ENCODE peak calls at places on chromosomes 2 and 18, in six cellular contexts. One of them, this sample, is unnamed.
A peak's percentile ranks its signal among the peaks of the same experiment; 100 is the strongest.

GRCh38 chr2:205546417-205546816 is 135.9 kb upstream of the NRP2 start:
- DNase-seq in GM13977: no peak
- DNase-seq in AG10803: no peak
- DNase-seq in transverse colon: no peak
- DNase-seq in neural crest cell: no peak
- DNase-seq in B cell: no peak
- DNase-seq in this sample: no peak

GRCh38 chr2:241804326-241805276 is 4.4 kb upstream of the NEU4 start:
- DNase-seq in B cell: no peak
- DNase-seq in AG10803: peak; percentile 8
- DNase-seq in transverse colon: no peak
- DNase-seq in neural crest cell: no peak
- DNase-seq in GM13977: peak; percentile 58
- DNase-seq in this sample: peak; percentile 78

GRCh38 chr2:169732583-169733358 is 861 bp upstream of the KLHL23 start:
- DNase-seq in B cell: no peak
- DNase-seq in GM13977: no peak
- DNase-seq in AG10803: no peak
- DNase-seq in transverse colon: no peak
- DNase-seq in neural crest cell: no peak
- DNase-seq in this sample: no peak

GRCh38 chr2:95060446-95061118 is 35.1 kb downstream of the MAL start:
- DNase-seq in transverse colon: no peak
- DNase-seq in GM13977: no peak
- DNase-seq in AG10803: no peak
- DNase-seq in B cell: no peak
- DNase-seq in neural crest cell: no peak
- DNase-seq in this sample: no peak

GRCh38 chr18:10304853-10305252 is 149.6 kb upstream of the APCDD1 start:
- DNase-seq in transverse colon: no peak
- DNase-seq in B cell: no peak
- DNase-seq in neural crest cell: no peak
- DNase-seq in AG10803: peak; percentile 95
- DNase-seq in GM13977: no peak
- DNase-seq in this sample: no peak

GRCh38 chr2:121881950-121882349 is 126.5 kb downstream of the TSN start:
- DNase-seq in GM13977: no peak
- DNase-seq in transverse colon: no peak
- DNase-seq in B cell: no peak
- DNase-seq in AG10803: no peak
- DNase-seq in neural crest cell: no peak
- DNase-seq in this sample: no peak

GRCh38 chr2:39140322-39140847 is 19.5 kb upstream of the SOS1 start:
- DNase-seq in transverse colon: no peak
- DNase-seq in GM13977: no peak
- DNase-seq in neural crest cell: no peak
- DNase-seq in B cell: no peak
- DNase-seq in AG10803: no peak
- DNase-seq in this sample: no peak

GRCh38 chr2:181613241-181613640 is 43.7 kb downstream of the CERKL start:
- DNase-seq in neural crest cell: no peak
- DNase-seq in GM13977: no peak
- DNase-seq in AG10803: no peak
- DNase-seq in transverse colon: no peak
- DNase-seq in B cell: no peak
- DNase-seq in this sample: no peak

GRCh38 chr2:33673937-33674336 is 74.8 kb upstream of the FAM98A start:
- DNase-seq in GM13977: peak; percentile 12
- DNase-seq in B cell: no peak
- DNase-seq in AG10803: peak; percentile 1
- DNase-seq in neural crest cell: no peak
- DNase-seq in transverse colon: no peak
- DNase-seq in this sample: no peak

GRCh38 chr2:20438334-20439192 is 8.3 kb upstream of the RHOB start:
- DNase-seq in GM13977: no peak
- DNase-seq in neural crest cell: no peak
- DNase-seq in AG10803: peak; percentile 65
- DNase-seq in B cell: no peak
- DNase-seq in transverse colon: peak; percentile 57
- DNase-seq in this sample: no peak

GRCh38 chr18:62672600-62672999 is 42.7 kb upstream of the PHLPP1 start:
- DNase-seq in GM13977: no peak
- DNase-seq in AG10803: no peak
- DNase-seq in B cell: no peak
- DNase-seq in neural crest cell: no peak
- DNase-seq in transverse colon: no peak
- DNase-seq in this sample: no peak

GRCh38 chr2:105780606-105781005 is 35.9 kb downstream of the NCK2 start:
- DNase-seq in neural crest cell: no peak
- DNase-seq in AG10803: no peak
- DNase-seq in transverse colon: no peak
- DNase-seq in B cell: no peak
- DNase-seq in GM13977: no peak
- DNase-seq in this sample: no peak

GRCh38 chr2:11540148-11540995 is 6.5 kb downstream of the GREB1 start:
- DNase-seq in GM13977: no peak
- DNase-seq in AG10803: no peak
- DNase-seq in transverse colon: no peak
- DNase-seq in neural crest cell: no peak
- DNase-seq in B cell: no peak
- DNase-seq in this sample: no peak

GRCh38 chr2:74371421-74371820 is 8.7 kb downstream of the DCTN1 start:
- DNase-seq in transverse colon: no peak
- DNase-seq in B cell: peak; percentile 15
- DNase-seq in GM13977: no peak
- DNase-seq in AG10803: no peak
- DNase-seq in neural crest cell: no peak
- DNase-seq in this sample: no peak

GRCh38 chr2:9750224-9751215 is 92.8 kb upstream of the TAF1B start:
- DNase-seq in B cell: no peak
- DNase-seq in GM13977: peak; percentile 48
- DNase-seq in transverse colon: no peak
- DNase-seq in AG10803: no peak
- DNase-seq in neural crest cell: no peak
- DNase-seq in this sample: no peak

GRCh38 chr2:59884166-59884565 is 669.3 kb downstream of the BCL11A start:
- DNase-seq in transverse colon: no peak
- DNase-seq in neural crest cell: no peak
- DNase-seq in B cell: no peak
- DNase-seq in GM13977: no peak
- DNase-seq in AG10803: no peak
- DNase-seq in this sample: no peak

GRCh38 chr2:192499476-192499875 is 304.7 kb upstream of the TMEFF2 start:
- DNase-seq in B cell: no peak
- DNase-seq in transverse colon: no peak
- DNase-seq in neural crest cell: no peak
- DNase-seq in GM13977: no peak
- DNase-seq in AG10803: no peak
- DNase-seq in this sample: peak; percentile 13

GRCh38 chr2:24349097-24349496 is 11.2 kb downstream of the ITSN2 start:
- DNase-seq in AG10803: no peak
- DNase-seq in GM13977: no peak
- DNase-seq in B cell: no peak
- DNase-seq in neural crest cell: no peak
- DNase-seq in transverse colon: no peak
- DNase-seq in this sample: no peak

GRCh38 chr2:238761802-238762373 is 86.0 kb upstream of the TWIST2 start:
- DNase-seq in transverse colon: no peak
- DNase-seq in AG10803: peak; percentile 34
- DNase-seq in neural crest cell: no peak
- DNase-seq in GM13977: no peak
- DNase-seq in B cell: no peak
- DNase-seq in this sample: no peak

GRCh38 chr2:39128919-39129391 is 8.1 kb upstream of the SOS1 start:
- DNase-seq in B cell: peak; percentile 78
- DNase-seq in GM13977: no peak
- DNase-seq in neural crest cell: no peak
- DNase-seq in transverse colon: peak; percentile 42
- DNase-seq in AG10803: no peak
- DNase-seq in this sample: no peak

GRCh38 chr18:48534364-48534763 is 4.5 kb upstream of the CTIF start:
- DNase-seq in B cell: no peak
- DNase-seq in GM13977: no peak
- DNase-seq in transverse colon: no peak
- DNase-seq in AG10803: peak; percentile 59
- DNase-seq in neural crest cell: no peak
- DNase-seq in this sample: no peak

DNA sequence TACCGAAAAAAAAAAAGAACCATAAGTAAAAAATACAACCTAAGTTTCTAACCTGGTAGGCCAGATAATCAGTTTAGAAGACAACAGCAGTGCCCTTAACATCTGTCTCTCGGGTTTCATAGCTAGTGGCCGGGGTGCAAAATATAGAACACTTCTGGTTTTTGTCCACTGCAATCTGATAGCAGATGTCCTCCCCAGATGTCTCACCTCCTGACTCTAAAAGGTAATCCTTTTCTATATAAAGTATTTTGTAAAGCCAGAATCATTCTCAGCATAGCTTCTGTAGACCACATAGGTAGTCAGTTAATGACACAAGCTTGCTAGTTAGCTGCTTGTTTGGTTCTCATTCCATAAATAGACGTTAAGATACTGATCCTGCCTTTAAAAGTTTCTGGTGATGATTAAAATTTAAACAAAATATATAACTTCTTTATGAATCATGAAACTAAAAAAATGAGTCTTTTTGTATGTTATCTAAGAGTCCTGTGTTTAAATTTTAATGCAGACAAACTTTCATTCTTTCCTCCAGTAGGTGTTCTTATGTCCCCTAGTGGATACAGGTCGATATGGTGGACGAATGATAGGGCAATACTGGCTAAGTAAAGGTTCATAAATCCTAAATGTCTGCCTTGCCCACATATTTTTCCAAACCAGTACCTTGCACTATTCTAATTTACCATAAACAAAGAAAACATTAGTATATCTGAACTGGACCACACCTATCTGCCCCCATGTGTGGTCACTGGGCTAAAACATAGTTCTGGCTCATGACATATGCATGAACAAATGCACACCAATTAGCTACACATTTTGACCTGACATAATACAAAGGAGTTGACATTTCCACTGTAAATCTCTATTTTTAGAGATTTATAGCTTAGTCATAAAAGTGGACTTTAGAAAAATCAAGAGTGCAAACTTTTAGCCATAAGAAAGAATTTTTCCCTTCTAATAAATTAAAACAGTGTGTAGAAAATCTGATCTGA is 171.0 kb downstream of the SRBD1 start:
- DNase-seq in AG10803: peak; percentile 53
- DNase-seq in B cell: no peak
- DNase-seq in GM13977: peak; percentile 11
- DNase-seq in neural crest cell: no peak
- DNase-seq in transverse colon: no peak
- DNase-seq in this sample: no peak
- TF ChIP-seq CTCF in AG10803: peak; percentile 35
- TF ChIP-seq CTCF in B cell: no peak
- TF ChIP-seq CTCF in GM13977: peak; percentile 22
- TF ChIP-seq CTCF in neural crest cell: no peak
- TF ChIP-seq CTCF in transverse colon: no peak
- TF ChIP-seq CTCF in this sample: peak; percentile 45

GRCh38 chr2:219352448-219353023 is 20.0 kb upstream of the RESP18 start:
- DNase-seq in transverse colon: peak; percentile 73
- DNase-seq in neural crest cell: peak; percentile 77
- DNase-seq in GM13977: peak; percentile 76
- DNase-seq in AG10803: peak; percentile 51
- DNase-seq in B cell: peak; percentile 54
- DNase-seq in this sample: peak; percentile 84
- TF ChIP-seq CTCF in transverse colon: peak; percentile 60
- TF ChIP-seq CTCF in neural crest cell: peak; percentile 69
- TF ChIP-seq CTCF in GM13977: peak; percentile 72
- TF ChIP-seq CTCF in AG10803: peak; percentile 70
- TF ChIP-seq CTCF in B cell: peak; percentile 72
- TF ChIP-seq CTCF in this sample: peak; percentile 84

DNA sequence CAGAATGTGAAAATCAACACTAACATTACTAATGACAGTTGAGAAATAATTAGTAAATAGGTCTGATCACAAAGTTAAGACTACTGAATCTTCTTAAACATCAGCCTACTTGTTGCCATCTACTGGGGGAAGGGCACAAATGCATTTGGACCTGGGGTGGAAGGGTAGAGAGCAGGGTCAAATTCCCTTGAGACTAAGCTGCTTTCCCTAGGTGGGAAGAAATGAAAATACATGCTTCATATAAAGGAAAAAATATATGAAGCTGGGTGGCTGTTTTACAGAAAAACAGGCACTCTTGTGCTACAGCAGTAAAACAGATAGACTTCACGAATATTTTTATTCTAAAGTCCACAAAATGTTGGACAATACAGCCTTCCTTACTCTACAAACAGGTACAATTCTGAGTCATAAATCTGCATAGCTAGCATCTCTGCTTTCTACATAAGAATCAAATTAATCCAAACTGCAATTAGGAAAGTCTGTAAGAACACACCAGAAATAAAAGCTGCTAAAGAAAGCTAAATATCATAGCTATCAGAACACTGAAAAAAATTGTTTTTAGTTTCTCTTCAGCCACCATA is 10.9 kb downstream of the TRIP12 start:
- DNase-seq in AG10803: no peak
- DNase-seq in GM13977: peak; percentile 36
- DNase-seq in B cell: peak; percentile 40
- DNase-seq in transverse colon: no peak
- DNase-seq in neural crest cell: no peak
- DNase-seq in this sample: no peak
- TF ChIP-seq CTCF in AG10803: peak; percentile 25
- TF ChIP-seq CTCF in GM13977: peak; percentile 57
- TF ChIP-seq CTCF in B cell: peak; percentile 71
- TF ChIP-seq CTCF in transverse colon: no peak
- TF ChIP-seq CTCF in neural crest cell: peak; percentile 40
- TF ChIP-seq CTCF in this sample: peak; percentile 43

DNA sequence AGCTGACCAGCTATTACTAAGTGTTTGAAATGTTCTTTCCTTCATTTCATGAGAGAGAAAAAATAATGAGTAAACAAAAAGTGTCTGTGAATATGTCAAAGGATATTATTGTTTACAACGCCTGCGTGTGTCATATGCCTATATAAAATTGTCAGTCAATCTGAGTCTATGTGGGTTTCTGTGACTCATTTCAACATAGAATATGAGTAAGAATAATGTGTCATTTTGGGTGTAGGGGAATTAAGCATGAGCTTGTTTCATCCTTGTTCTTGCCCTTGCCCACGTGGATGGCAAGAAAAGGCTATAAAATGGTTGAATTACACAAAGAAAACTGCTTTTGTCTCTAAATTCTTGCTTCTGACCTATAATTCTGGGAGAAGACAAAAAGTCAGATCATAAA is 466.0 kb downstream of the PTH2R start:
- DNase-seq in neural crest cell: no peak
- DNase-seq in GM13977: no peak
- DNase-seq in AG10803: no peak
- DNase-seq in transverse colon: no peak
- DNase-seq in B cell: no peak
- DNase-seq in this sample: no peak
- TF ChIP-seq CTCF in neural crest cell: no peak
- TF ChIP-seq CTCF in GM13977: no peak
- TF ChIP-seq CTCF in AG10803: no peak
- TF ChIP-seq CTCF in transverse colon: no peak
- TF ChIP-seq CTCF in B cell: no peak
- TF ChIP-seq CTCF in this sample: no peak

DNA sequence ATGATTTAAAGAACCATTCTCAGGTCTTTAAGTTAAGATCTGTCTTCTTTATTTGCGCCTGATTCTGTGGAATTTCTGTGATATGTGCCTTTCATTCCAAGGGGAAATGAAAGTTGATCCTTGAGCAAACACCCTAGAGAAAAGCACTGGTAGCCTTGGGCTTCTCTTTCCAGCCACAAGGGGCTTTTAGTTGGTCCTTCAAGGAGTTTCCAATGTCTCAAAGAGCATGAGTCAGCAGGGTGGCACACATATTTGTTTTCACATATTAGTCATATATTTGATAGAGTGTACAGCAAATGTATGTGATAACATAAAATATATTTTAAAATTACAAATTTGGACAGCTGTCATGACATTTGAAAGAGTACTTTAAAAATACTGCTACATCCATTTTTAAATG is 339.5 kb downstream of the TXNL1 start:
- DNase-seq in AG10803: peak; percentile 27
- DNase-seq in transverse colon: no peak
- DNase-seq in GM13977: no peak
- DNase-seq in B cell: no peak
- DNase-seq in neural crest cell: no peak
- DNase-seq in this sample: no peak
- TF ChIP-seq CTCF in AG10803: peak; percentile 36
- TF ChIP-seq CTCF in transverse colon: no peak
- TF ChIP-seq CTCF in GM13977: no peak
- TF ChIP-seq CTCF in B cell: no peak
- TF ChIP-seq CTCF in neural crest cell: peak; percentile 30
- TF ChIP-seq CTCF in this sample: no peak

This sample was measured in BE2C.